ENCODE peak calls at places on chromosomes 13 and 19, in six cellular contexts. One of them, this sample, is unnamed.

GRCh38 chr19:18922228-18922985 is 2.9 kb downstream of the DDX49 start:
- DNase-seq in IMR-90: no peak
- DNase-seq in A549: no peak
- DNase-seq in HepG2: no peak
- DNase-seq in K562: no peak
- DNase-seq in GM12878: no peak
- DNase-seq in this sample: no peak

GRCh38 chr13:86608739-86609138 is 809.5 kb upstream of the SLITRK6 start:
- DNase-seq in IMR-90: no peak
- DNase-seq in A549: no peak
- DNase-seq in HepG2: no peak
- DNase-seq in K562: no peak
- DNase-seq in GM12878: no peak
- DNase-seq in this sample: no peak

GRCh38 chr19:35509861-35510625 is 3.4 kb downstream of the DMKN start:
- DNase-seq in IMR-90: peak
- DNase-seq in A549: peak
- DNase-seq in HepG2: peak
- DNase-seq in K562: peak
- DNase-seq in GM12878: no peak
- DNase-seq in this sample: peak

GRCh38 chr19:49231804-49232203 is 74.2 kb downstream of the TRPM4 start:
- DNase-seq in IMR-90: no peak
- DNase-seq in A549: no peak
- DNase-seq in HepG2: no peak
- DNase-seq in K562: no peak
- DNase-seq in GM12878: peak
- DNase-seq in this sample: no peak

GRCh38 chr19:18985257-18985656 is 44.2 kb upstream of the HOMER3 start:
- DNase-seq in IMR-90: no peak
- DNase-seq in A549: no peak
- DNase-seq in HepG2: no peak
- DNase-seq in K562: no peak
- DNase-seq in GM12878: no peak
- DNase-seq in this sample: no peak

GRCh38 chr13:48505597-48506091 is 27.2 kb downstream of the RCBTB2 start:
- DNase-seq in IMR-90: peak
- DNase-seq in A549: no peak
- DNase-seq in HepG2: no peak
- DNase-seq in K562: no peak
- DNase-seq in GM12878: peak
- DNase-seq in this sample: no peak

GRCh38 chr13:34352958-34353357 is 535.0 kb downstream of the RFC3 start:
- DNase-seq in IMR-90: peak
- DNase-seq in A549: no peak
- DNase-seq in HepG2: no peak
- DNase-seq in K562: no peak
- DNase-seq in GM12878: no peak
- DNase-seq in this sample: no peak

GRCh38 chr13:66844933-66845332 is 385.2 kb downstream of the PCDH9 start:
- DNase-seq in IMR-90: no peak
- DNase-seq in A549: no peak
- DNase-seq in HepG2: no peak
- DNase-seq in K562: no peak
- DNase-seq in GM12878: no peak
- DNase-seq in this sample: no peak

DNA sequence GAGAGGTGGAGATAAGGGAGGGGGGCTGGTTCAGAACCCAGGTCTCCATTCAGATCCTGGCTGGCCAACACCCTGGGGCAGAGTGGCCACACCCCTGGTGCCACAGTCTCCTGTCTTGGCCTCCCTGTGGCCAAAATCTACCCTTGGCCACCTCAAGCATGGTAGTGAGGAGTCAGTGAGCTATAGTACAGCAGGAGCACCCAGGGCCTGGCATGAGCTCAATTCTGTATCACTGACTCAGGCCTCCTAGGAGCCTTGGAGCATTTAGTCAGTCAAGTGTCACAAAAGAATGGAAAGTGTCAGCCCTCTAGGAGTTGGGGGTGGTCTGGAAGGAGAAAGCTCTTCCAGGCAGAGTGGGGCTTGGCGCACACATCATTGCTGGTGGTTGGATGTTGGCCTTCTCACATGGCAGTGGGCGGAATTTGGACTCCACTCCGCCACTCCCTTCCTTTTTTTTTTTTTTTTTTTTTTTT is 6.6 kb upstream of the CD79A start:
- DNase-seq in IMR-90: peak
- DNase-seq in A549: no peak
- DNase-seq in HepG2: no peak
- DNase-seq in K562: no peak
- DNase-seq in GM12878: no peak
- DNase-seq in this sample: no peak
- TF ChIP-seq BHLHE40 in IMR-90: no peak
- TF ChIP-seq BHLHE40 in A549: no peak
- TF ChIP-seq BHLHE40 in HepG2: no peak
- TF ChIP-seq BHLHE40 in K562: no peak
- TF ChIP-seq BHLHE40 in GM12878: no peak
- TF ChIP-seq BHLHE40 in this sample: no peak

GRCh38 chr19:3282155-3282554 is 57.7 kb downstream of the CELF5 start:
- DNase-seq in IMR-90: no peak
- DNase-seq in A549: no peak
- DNase-seq in HepG2: no peak
- DNase-seq in K562: no peak
- DNase-seq in GM12878: no peak
- DNase-seq in this sample: no peak

GRCh38 chr19:3283886-3284657 is 59.6 kb downstream of the CELF5 start:
- DNase-seq in IMR-90: no peak
- DNase-seq in A549: no peak
- DNase-seq in HepG2: no peak
- DNase-seq in K562: no peak
- DNase-seq in GM12878: no peak
- DNase-seq in this sample: no peak

GRCh38 chr19:3282564-3282963 is 58.1 kb downstream of the CELF5 start:
- DNase-seq in IMR-90: no peak
- DNase-seq in A549: no peak
- DNase-seq in HepG2: no peak
- DNase-seq in K562: no peak
- DNase-seq in GM12878: no peak
- DNase-seq in this sample: no peak

GRCh38 chr19:3284759-3285646 is 60.5 kb downstream of the CELF5 start:
- DNase-seq in IMR-90: peak
- DNase-seq in A549: peak
- DNase-seq in HepG2: peak
- DNase-seq in K562: peak
- DNase-seq in GM12878: no peak
- DNase-seq in this sample: peak

GRCh38 chr19:3283246-3283751 is 58.8 kb downstream of the CELF5 start:
- DNase-seq in IMR-90: no peak
- DNase-seq in A549: no peak
- DNase-seq in HepG2: no peak
- DNase-seq in K562: no peak
- DNase-seq in GM12878: no peak
- DNase-seq in this sample: no peak
- TF ChIP-seq BHLHE40 in IMR-90: no peak
- TF ChIP-seq BHLHE40 in A549: no peak
- TF ChIP-seq BHLHE40 in HepG2: no peak
- TF ChIP-seq BHLHE40 in K562: no peak
- TF ChIP-seq BHLHE40 in GM12878: no peak
- TF ChIP-seq BHLHE40 in this sample: no peak

GRCh38 chr13:113604186-113604585 is 19.6 kb downstream of the TFDP1 start:
- DNase-seq in IMR-90: no peak
- DNase-seq in A549: no peak
- DNase-seq in HepG2: no peak
- DNase-seq in K562: no peak
- DNase-seq in GM12878: no peak
- DNase-seq in this sample: no peak

GRCh38 chr13:113603116-113603710 is 18.7 kb downstream of the TFDP1 start:
- DNase-seq in IMR-90: no peak
- DNase-seq in A549: no peak
- DNase-seq in HepG2: no peak
- DNase-seq in K562: no peak
- DNase-seq in GM12878: no peak
- DNase-seq in this sample: no peak

GRCh38 chr13:113599396-113599795 is 14.8 kb downstream of the TFDP1 start:
- DNase-seq in IMR-90: no peak
- DNase-seq in A549: no peak
- DNase-seq in HepG2: no peak
- DNase-seq in K562: no peak
- DNase-seq in GM12878: no peak
- DNase-seq in this sample: no peak

GRCh38 chr13:113602291-113602970 is 17.9 kb downstream of the TFDP1 start:
- DNase-seq in IMR-90: no peak
- DNase-seq in A549: no peak
- DNase-seq in HepG2: no peak
- DNase-seq in K562: no peak
- DNase-seq in GM12878: no peak
- DNase-seq in this sample: no peak

DNA sequence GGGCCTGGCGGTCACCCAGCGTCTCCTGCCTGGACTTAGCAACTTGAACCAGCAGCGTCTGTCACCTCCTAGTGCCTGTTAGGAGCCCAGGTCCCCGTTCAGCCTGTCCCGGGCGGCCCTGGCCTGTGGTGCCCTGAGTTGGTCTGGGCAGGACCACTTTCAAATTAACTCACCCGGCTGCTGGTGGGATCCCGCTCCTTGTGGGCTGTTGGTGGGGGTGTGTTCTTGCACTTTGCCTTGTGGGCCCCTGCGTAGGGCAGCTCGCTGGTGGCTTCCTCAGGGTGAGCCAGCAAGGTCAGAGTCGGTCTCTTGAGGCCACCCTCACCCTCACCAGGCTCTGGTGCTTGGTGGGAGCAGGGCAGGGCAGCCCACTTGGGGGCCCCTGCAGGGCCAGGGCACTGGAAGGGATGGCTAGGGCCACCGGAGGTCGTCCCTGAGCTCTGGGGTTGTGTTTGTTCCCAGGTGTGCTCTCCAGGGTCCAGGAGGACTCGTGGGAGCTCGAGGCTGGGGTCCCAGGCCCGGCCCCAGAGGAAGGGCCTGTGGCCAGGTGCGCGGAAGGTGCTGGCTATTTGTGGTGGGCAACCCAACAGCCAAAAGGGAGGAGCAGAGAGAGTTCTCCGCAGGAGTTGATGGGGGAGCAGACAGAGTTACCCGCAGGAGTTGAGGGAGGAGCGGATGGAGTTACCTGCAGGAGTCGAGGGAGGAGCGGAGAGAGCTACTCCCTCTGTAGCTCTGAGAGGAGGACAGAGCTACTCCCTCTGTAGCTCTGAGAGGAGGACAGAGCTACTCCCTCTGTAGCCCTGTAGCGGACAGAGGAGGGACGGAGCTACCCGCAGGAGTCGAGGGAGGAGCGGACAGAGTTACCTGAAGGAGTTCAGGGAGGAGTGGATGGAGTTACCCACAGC is 16.9 kb downstream of the TFDP1 start:
- DNase-seq in IMR-90: no peak
- DNase-seq in A549: no peak
- DNase-seq in HepG2: no peak
- DNase-seq in K562: no peak
- DNase-seq in GM12878: no peak
- DNase-seq in this sample: no peak
- TF ChIP-seq BHLHE40 in IMR-90: no peak
- TF ChIP-seq BHLHE40 in A549: no peak
- TF ChIP-seq BHLHE40 in HepG2: no peak
- TF ChIP-seq BHLHE40 in K562: no peak
- TF ChIP-seq BHLHE40 in GM12878: no peak
- TF ChIP-seq BHLHE40 in this sample: no peak

DNA sequence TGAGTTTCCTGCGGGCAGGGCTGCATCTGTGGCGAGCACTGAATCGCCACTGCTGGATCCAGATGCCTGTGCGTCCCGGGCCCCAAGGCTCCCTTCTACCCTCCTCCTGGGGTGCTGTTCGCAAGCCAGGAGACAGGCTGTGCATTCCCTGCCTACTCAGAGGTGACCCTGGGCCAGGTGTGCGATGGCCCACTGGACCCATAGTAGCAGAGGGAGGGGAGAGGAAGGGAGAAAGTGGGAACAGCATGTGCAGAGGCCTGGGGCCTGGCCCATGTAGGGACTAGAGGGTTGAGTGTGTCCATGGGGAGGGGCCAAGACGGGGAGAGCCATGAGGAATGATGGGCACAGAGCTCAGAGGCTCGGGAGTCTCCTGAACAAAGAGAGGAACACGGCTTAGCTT is 27.3 kb downstream of the CARM1 start:
- DNase-seq in IMR-90: no peak
- DNase-seq in A549: no peak
- DNase-seq in HepG2: no peak
- DNase-seq in K562: no peak
- DNase-seq in GM12878: no peak
- DNase-seq in this sample: no peak
- TF ChIP-seq BHLHE40 in IMR-90: no peak
- TF ChIP-seq BHLHE40 in A549: no peak
- TF ChIP-seq BHLHE40 in HepG2: no peak
- TF ChIP-seq BHLHE40 in K562: no peak
- TF ChIP-seq BHLHE40 in GM12878: no peak
- TF ChIP-seq BHLHE40 in this sample: no peak

GRCh38 chr13:107834717-107835116 is 380.6 kb downstream of the LIG4 start:
- DNase-seq in IMR-90: peak
- DNase-seq in A549: no peak
- DNase-seq in HepG2: no peak
- DNase-seq in K562: no peak
- DNase-seq in GM12878: no peak
- DNase-seq in this sample: no peak
- TF ChIP-seq BHLHE40 in IMR-90: no peak
- TF ChIP-seq BHLHE40 in A549: no peak
- TF ChIP-seq BHLHE40 in HepG2: no peak
- TF ChIP-seq BHLHE40 in K562: no peak
- TF ChIP-seq BHLHE40 in GM12878: no peak
- TF ChIP-seq BHLHE40 in this sample: no peak

GRCh38 chr19:58154287-58154678 is 3.7 kb upstream of the ZNF329 start:
- DNase-seq in IMR-90: peak
- DNase-seq in A549: no peak
- DNase-seq in HepG2: peak
- DNase-seq in K562: peak
- DNase-seq in GM12878: no peak
- DNase-seq in this sample: no peak
- TF ChIP-seq BHLHE40 in IMR-90: no peak
- TF ChIP-seq BHLHE40 in A549: no peak
- TF ChIP-seq BHLHE40 in HepG2: no peak
- TF ChIP-seq BHLHE40 in K562: no peak
- TF ChIP-seq BHLHE40 in GM12878: no peak
- TF ChIP-seq BHLHE40 in this sample: no peak

DNA sequence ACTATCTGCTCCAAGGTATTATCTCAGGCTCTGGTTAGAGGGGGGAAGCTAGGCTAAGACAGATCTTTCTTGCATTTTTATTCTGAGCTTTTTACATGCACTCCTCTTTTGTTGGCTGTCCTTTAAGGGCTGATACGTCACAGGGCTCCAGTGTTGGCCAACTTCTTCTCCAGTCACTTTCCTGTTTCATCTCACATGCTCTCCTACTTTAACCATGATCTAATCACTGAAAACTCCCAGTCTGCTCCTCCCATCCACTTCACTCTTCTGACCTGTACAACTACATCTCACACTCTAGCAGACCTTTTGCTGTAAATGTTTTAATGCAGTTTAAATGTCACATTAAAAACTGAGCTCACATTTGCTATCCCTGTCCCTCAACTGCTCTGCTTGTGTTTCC is 510.0 kb upstream of the KLF12 start:
- DNase-seq in IMR-90: peak
- DNase-seq in A549: no peak
- DNase-seq in HepG2: no peak
- DNase-seq in K562: no peak
- DNase-seq in GM12878: no peak
- DNase-seq in this sample: no peak
- TF ChIP-seq BHLHE40 in IMR-90: no peak
- TF ChIP-seq BHLHE40 in A549: no peak
- TF ChIP-seq BHLHE40 in HepG2: no peak
- TF ChIP-seq BHLHE40 in K562: no peak
- TF ChIP-seq BHLHE40 in GM12878: no peak
- TF ChIP-seq BHLHE40 in this sample: no peak

GRCh38 chr19:50384685-50385535 is 763 bp downstream of the POLD1 start:
- DNase-seq in IMR-90: peak
- DNase-seq in A549: no peak
- DNase-seq in HepG2: no peak
- DNase-seq in K562: peak
- DNase-seq in GM12878: no peak
- DNase-seq in this sample: no peak
- TF ChIP-seq BHLHE40 in IMR-90: no peak
- TF ChIP-seq BHLHE40 in A549: no peak
- TF ChIP-seq BHLHE40 in HepG2: peak
- TF ChIP-seq BHLHE40 in K562: no peak
- TF ChIP-seq BHLHE40 in GM12878: peak
- TF ChIP-seq BHLHE40 in this sample: no peak

This sample was measured in HEK293T.